ENCODE peak calls at places on chromosomes 5 and 9, in ten cellular contexts. H is left lung; K is HepG2; Q is cardiac muscle cell; R is body of pancreas; N is sigmoid colon; I is HCT116; J is neuronal stem cell; E is aorta; L is CD8-positive, alpha-beta memory T cell. W is an unnamed sample. For H3K9me3, the result is how much of the 10 kb centered on the place peaks cover.

GRCh38 chr5:6768590-6769230 is 55.5 kb downstream of the TENT4A start:
- DNase-seq in H (no peak), K (peak), Q (no peak), R (no peak), N (no peak), I (no peak), J (no peak), E (no peak), L (no peak), W (no peak)

GRCh38 chr5:174573210-174574014 is 151.0 kb upstream of the MSX2 start:
- DNase-seq in H (no peak), K (no peak), Q (no peak), R (no peak), N (no peak), I (no peak), J (no peak), E (no peak), L (no peak), W (no peak)

GRCh38 chr9:120715331-120715924 is 1.2 kb upstream of the MEGF9 start:
- DNase-seq in H (peak), K (no peak), Q (no peak), R (no peak), N (peak), I (no peak), J (peak), E (peak), L (no peak), W (no peak)

GRCh38 chr9:77015291-77016048 is 4.0 kb upstream of the FOXB2 start:
- DNase-seq in H (no peak), K (no peak), Q (no peak), R (no peak), N (no peak), I (no peak), J (no peak), E (no peak), L (no peak), W (no peak)

GRCh38 chr5:170296935-170297588 is 515 bp downstream of the LCP2 start:
- DNase-seq in H (no peak), K (no peak), Q (no peak), R (no peak), N (no peak), I (no peak), J (no peak), E (no peak), L (no peak), W (no peak)

GRCh38 chr5:78908173-78908901 is 76.8 kb downstream of the ARSB start:
- DNase-seq in H (no peak), K (no peak), Q (peak), R (peak), N (no peak), I (no peak), J (peak), E (peak), L (no peak), W (no peak)

GRCh38 chr9:125991886-125992529 is 244.8 kb downstream of the PBX3 start:
- DNase-seq in H (peak), K (no peak), Q (no peak), R (no peak), N (peak), I (no peak), J (no peak), E (no peak), L (no peak), W (no peak)

GRCh38 chr9:91433180-91433579 is 9.5 kb upstream of the NFIL3 start:
- DNase-seq in H (no peak), K (peak), Q (peak), R (no peak), N (no peak), I (peak), J (no peak), E (no peak), L (no peak), W (no peak)

GRCh38 chr5:68362331-68362730 is 146.8 kb downstream of the PIK3R1 start:
- DNase-seq in H (no peak), K (no peak), Q (no peak), R (no peak), N (no peak), I (no peak), J (no peak), E (no peak), L (no peak), W (no peak)

GRCh38 chr9:83013261-83013610 is 49.7 kb downstream of the RASEF start:
- DNase-seq in H (no peak), K (no peak), Q (no peak), R (no peak), N (no peak), I (no peak), J (no peak), E (no peak), L (no peak), W (no peak)

GRCh38 chr5:170693701-170694100 is 89.8 kb upstream of the GABRP start:
- DNase-seq in H (no peak), K (no peak), Q (peak), R (no peak), N (no peak), I (no peak), J (no peak), E (no peak), L (no peak), W (no peak)

GRCh38 chr9:131423171-131423581 is 29.3 kb downstream of the PRRC2B start:
- DNase-seq in H (no peak), K (no peak), Q (no peak), R (peak), N (peak), I (no peak), J (no peak), E (peak), L (no peak), W (no peak)

GRCh38 chr5:86688414-86688813 is 70.7 kb downstream of the COX7C start:
- DNase-seq in H (no peak), K (no peak), Q (no peak), R (no peak), N (no peak), I (no peak), J (no peak), E (no peak), L (no peak), W (no peak)

GRCh38 chr9:108516391-108516790 is 339.4 kb downstream of the ACTL7B start:
- DNase-seq in H (no peak), K (no peak), Q (no peak), R (no peak), N (no peak), I (no peak), J (no peak), E (no peak), L (no peak), W (no peak)
- H3K4me3 ChIP-seq in H (no peak), K (no peak), Q (no peak), R (no peak), N (no peak), I (no peak), J (no peak), E (no peak), L (no peak), W (no peak)

DNA sequence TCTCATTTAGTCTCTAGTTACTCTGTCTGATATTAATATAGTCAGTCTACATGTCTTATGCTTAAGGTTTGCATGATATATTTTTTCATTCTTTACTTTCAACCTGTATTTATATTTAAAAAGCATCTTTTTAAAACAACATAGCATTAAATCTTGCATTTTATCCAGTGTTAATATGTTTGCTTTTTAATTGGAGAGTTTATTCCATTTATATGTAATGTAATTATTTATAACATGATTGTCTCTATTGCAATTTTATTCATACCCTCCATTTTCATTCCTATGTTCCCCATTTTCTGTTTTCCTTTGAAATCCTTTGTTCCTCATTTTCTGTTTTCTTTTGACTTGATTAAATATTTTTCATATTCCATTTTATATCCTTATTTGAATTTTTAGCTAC is 13.3 kb downstream of the PCDHB15 start:
- DNase-seq in H (no peak), K (no peak), Q (no peak), R (no peak), N (no peak), I (no peak), J (no peak), E (no peak), L (no peak), W (no peak)
- H3K9me3 ChIP-seq in H (under half), K (half or more), Q (under half), R (under half), N (half or more), I (under half), J (half or more), E (under half), L (under half), W (half or more)

DNA sequence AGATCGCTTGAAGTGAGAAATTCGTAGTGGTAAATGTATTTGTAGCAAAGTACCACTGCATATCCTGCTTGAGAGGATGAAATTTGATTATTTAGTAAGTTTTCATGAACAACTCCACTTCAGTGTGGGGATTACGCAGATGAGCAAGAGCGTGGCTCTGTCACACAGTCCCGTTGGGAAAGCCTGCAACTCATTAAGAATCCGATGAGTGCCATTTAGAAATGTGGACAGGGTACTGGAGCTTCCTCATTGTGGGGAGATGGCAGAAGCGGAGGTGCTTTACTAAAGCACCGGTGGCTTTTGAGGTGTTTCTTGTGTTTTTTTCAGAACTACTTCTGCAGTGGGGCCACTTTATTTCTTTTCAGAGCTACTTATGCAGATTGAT is 1.4 kb downstream of the TJP2 start:
- DNase-seq in H (no peak), K (no peak), Q (no peak), R (no peak), N (no peak), I (no peak), J (no peak), E (no peak), L (no peak), W (no peak)
- H3K4me3 ChIP-seq in H (peak), K (peak), Q (peak), R (no peak), N (peak), I (no peak), J (no peak), E (peak), L (no peak), W (peak)

DNA sequence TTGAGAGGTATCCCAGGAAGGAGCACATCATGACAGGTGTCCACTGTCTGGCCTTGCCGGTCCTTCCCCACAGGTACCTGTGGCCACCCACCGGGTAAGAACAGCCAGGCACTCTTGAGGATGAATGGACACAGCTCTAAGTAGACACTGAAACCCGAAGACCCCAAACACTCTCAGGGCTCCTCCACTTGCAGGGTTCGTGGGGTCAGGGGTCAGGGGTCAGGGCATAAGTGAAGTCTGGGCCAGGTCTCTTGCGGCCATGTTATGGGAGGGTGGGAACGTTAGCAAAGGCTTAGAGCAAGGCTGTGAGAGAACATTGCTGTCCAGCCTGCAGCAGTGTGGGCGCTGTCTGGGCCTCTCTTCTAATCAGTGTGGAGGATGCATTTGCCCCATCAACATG is 40.0 kb downstream of the MAPK9 start:
- DNase-seq in H (no peak), K (no peak), Q (no peak), R (no peak), N (no peak), I (no peak), J (no peak), E (no peak), L (no peak), W (no peak)
- H3K9me3 ChIP-seq in H (under half), K (under half), Q (under half), R (under half), N (under half), I (under half), J (half or more), E (half or more), L (under half), W (half or more)

DNA sequence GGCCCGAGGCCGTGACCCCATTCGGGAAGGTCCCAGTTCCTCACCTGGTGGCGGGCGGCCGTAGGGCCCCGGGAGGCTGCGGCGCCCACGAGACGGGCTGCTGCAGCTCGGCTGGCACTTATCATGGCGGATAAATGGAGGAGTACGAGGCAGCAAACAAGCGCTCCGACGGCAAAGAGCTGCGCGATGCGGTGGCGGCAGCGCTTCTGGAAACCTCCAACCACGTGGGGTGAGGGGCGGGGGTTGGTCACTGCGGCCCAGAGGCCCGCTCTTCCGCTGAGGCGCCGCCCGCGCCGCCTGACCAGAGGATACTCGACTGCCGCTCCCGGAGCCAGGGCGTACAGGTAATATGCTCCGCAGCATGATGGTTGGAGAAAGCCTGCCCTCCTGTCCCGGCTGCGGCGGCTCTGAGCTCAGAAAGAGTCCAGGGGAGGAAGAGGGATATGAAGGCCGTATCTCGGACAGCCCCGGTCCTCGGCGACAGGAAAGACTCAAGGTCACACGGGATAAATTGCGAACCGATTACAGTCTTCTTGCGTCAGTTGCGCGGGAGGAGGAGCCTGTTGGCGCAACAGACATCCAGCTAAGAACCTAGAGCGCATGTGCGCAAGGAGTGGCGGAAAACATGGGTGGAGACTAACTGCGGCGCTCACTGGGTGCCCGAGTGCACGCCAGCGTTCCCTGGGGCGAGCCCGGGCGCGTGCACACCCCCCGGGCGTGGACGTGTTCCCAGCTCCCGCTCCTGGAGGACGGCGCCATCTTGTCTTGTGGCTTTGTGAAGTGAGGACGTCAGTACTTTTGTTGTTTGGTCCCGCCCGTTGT is at the start of gene HSPA9:
- DNase-seq in H (peak), K (peak), Q (peak), R (peak), N (peak), I (peak), J (peak), E (peak), L (peak), W (peak)
- H3K4me3 ChIP-seq in H (peak), K (peak), Q (peak), R (peak), N (peak), I (peak), J (peak), E (peak), L (peak), W (peak)

GRCh38 chr5:178468196-178468685 is 122.0 kb downstream of the COL23A1 start:
- DNase-seq in H (no peak), K (no peak), Q (no peak), R (no peak), N (no peak), I (no peak), J (no peak), E (no peak), L (no peak), W (no peak)
- H3K9me3 ChIP-seq in H (under half), K (under half), Q (under half), R (under half), N (under half), I (under half), J (under half), E (under half), L (under half), W (under half)

GRCh38 chr5:176379881-176380280 is 8.5 kb downstream of the NOP16 start:
- DNase-seq in H (no peak), K (no peak), Q (no peak), R (no peak), N (no peak), I (no peak), J (no peak), E (no peak), L (no peak), W (no peak)

GRCh38 chr5:176381979-176382378 is 6.4 kb downstream of the NOP16 start:
- DNase-seq in H (no peak), K (no peak), Q (no peak), R (no peak), N (peak), I (no peak), J (no peak), E (no peak), L (no peak), W (no peak)

GRCh38 chr5:176383248-176383905 is 5.0 kb downstream of the NOP16 start:
- DNase-seq in H (no peak), K (no peak), Q (no peak), R (no peak), N (no peak), I (no peak), J (no peak), E (no peak), L (no peak), W (no peak)

GRCh38 chr5:176382721-176383120 is 5.7 kb downstream of the NOP16 start:
- DNase-seq in H (no peak), K (no peak), Q (no peak), R (no peak), N (peak), I (no peak), J (no peak), E (no peak), L (no peak), W (no peak)

DNA sequence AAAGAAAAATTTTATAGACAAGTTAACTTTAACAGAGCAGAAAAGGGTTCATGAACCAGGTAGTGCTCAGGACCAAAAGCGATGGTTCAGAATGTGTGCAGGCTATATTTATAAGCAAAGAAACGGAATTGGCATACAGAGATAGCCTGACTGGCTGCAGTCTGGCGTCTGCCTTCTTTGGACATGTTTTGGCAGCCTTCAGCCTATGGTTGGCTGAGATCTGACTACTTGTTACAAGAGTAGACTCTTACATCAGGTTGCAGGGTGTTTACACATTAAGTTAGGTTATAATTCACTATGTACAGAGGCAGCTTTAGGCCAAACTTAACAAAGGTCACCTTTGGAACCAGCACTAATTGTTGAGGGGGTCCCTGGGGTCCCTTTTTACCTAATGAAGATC is 7.0 kb downstream of the NOP16 start:
- DNase-seq in H (no peak), K (no peak), Q (no peak), R (no peak), N (peak), I (no peak), J (no peak), E (peak), L (no peak), W (no peak)
- H3K4me3 ChIP-seq in H (no peak), K (no peak), Q (no peak), R (no peak), N (no peak), I (no peak), J (no peak), E (no peak), L (no peak), W (no peak)

DNA sequence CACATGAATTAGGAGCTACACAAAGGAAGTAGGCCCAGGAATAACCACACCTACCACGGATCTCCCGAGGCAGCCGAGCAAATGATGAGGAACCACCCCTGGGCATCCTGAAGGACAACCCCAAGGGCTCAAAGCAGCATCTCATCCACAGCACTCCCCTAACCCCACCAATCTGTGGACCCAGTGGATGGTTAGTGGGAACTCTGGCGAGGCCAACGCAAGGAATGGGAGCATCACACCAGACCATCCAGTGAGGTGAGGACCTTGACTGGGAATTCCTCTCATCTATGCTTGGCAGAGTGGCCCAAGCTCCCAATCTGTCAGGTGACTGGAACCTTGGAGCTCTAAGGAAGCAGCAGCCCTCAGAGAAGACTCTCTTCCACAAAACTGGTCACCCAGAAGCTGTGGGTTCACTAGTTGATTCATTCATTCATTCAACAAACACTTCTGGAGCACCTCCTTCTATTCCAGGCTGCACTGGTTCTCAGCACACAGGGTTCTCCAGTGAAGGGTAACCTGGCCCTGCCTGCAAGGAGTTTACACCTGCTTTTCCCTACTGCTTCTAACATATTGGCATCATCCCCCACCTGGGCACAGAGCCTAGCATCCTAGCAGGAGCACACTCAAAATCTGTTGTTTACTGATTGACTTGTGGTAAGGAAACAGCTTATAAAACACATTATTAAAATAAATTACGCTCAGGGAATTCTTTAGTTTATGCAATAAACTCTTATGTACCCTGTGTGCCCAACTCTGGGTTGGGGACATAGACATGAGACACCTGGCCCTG is 4.9 kb downstream of the ACSL6 start:
- DNase-seq in H (no peak), K (no peak), Q (no peak), R (no peak), N (no peak), I (no peak), J (no peak), E (peak), L (no peak), W (no peak)
- H3K9me3 ChIP-seq in H (under half), K (under half), Q (under half), R (under half), N (under half), I (under half), J (under half), E (under half), L (under half), W (under half)

GRCh38 chr9:116697341-116697740 is 10.2 kb downstream of the TRIM32 start:
- DNase-seq in H (no peak), K (no peak), Q (no peak), R (no peak), N (no peak), I (no peak), J (no peak), E (no peak), L (no peak), W (no peak)

GRCh38 chr9:116701940-116702642 is 15.0 kb downstream of the TRIM32 start:
- DNase-seq in H (no peak), K (no peak), Q (no peak), R (no peak), N (no peak), I (no peak), J (no peak), E (no peak), L (no peak), W (no peak)

GRCh38 chr9:116697887-116698286 is 10.8 kb downstream of the TRIM32 start:
- DNase-seq in H (peak), K (no peak), Q (no peak), R (no peak), N (no peak), I (no peak), J (no peak), E (no peak), L (no peak), W (no peak)

GRCh38 chr9:116700882-116701836 is 14.1 kb downstream of the TRIM32 start:
- DNase-seq in H (no peak), K (no peak), Q (no peak), R (no peak), N (no peak), I (no peak), J (no peak), E (no peak), L (no peak), W (no peak)

DNA sequence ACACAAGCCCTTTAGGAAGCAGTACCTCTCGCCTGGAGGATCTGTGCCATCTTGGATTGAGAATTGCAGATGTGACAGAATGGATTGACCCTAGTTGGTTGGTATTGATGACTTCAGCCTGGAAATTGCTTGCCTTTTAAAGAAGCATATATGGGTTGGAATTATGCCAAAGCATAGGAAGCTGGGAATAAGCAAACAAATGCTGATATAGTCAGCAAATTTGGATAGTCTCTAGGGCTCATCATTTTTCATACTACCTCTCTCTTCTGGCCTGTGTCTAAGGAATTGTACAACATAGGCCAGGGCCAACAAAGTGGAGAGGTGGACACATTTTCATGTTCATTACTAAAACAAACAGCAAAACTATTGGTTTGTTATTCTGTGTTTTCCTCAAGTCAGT is 13.2 kb downstream of the TRIM32 start:
- DNase-seq in H (no peak), K (no peak), Q (no peak), R (no peak), N (no peak), I (no peak), J (no peak), E (no peak), L (no peak), W (no peak)
- H3K4me3 ChIP-seq in H (no peak), K (no peak), Q (no peak), R (no peak), N (no peak), I (no peak), J (no peak), E (no peak), L (no peak), W (no peak)

W was measured in esophagus squamous epithelium.